ENCODE peak calls at places on chromosomes 3 and 15, in ten cellular contexts. One of them, this sample, is unnamed.

GRCh38 chr3:100941046-100941445 is 52.2 kb downstream of the ABI3BP start:
- DNase-seq in GM23338: no peak
- DNase-seq in Ammon's horn: no peak
- DNase-seq in EH: no peak
- DNase-seq in DND-41: no peak
- DNase-seq in pancreas: no peak
- DNase-seq in NCI-H774: no peak
- DNase-seq in stimulated activated CD8-positive, alpha-beta memory T cell treated with anti-CD3 and anti-CD28 coated beads, Interleukin-7, amount 100 ng/mL, for 1 hour: no peak
- DNase-seq in HFFc6: no peak
- DNase-seq in EL: no peak
- DNase-seq in this sample: no peak

GRCh38 chr3:135878501-135878900 is 87.0 kb upstream of the PPP2R3A start:
- DNase-seq in HFFc6: no peak
- DNase-seq in EH: no peak
- DNase-seq in EL: no peak
- DNase-seq in NCI-H774: no peak
- DNase-seq in Ammon's horn: no peak
- DNase-seq in DND-41: no peak
- DNase-seq in stimulated activated CD8-positive, alpha-beta memory T cell treated with anti-CD3 and anti-CD28 coated beads, Interleukin-7, amount 100 ng/mL, for 1 hour: no peak
- DNase-seq in GM23338: no peak
- DNase-seq in pancreas: no peak
- DNase-seq in this sample: no peak

GRCh38 chr15:59953392-59953883 is 50.7 kb upstream of the FOXB1 start:
- DNase-seq in EL: no peak
- DNase-seq in stimulated activated CD8-positive, alpha-beta memory T cell treated with anti-CD3 and anti-CD28 coated beads, Interleukin-7, amount 100 ng/mL, for 1 hour: no peak
- DNase-seq in NCI-H774: peak
- DNase-seq in Ammon's horn: no peak
- DNase-seq in DND-41: no peak
- DNase-seq in HFFc6: no peak
- DNase-seq in EH: no peak
- DNase-seq in GM23338: peak
- DNase-seq in pancreas: peak
- DNase-seq in this sample: no peak

GRCh38 chr3:177420643-177421042 is 223.4 kb upstream of the TBL1XR1 start:
- DNase-seq in HFFc6: peak
- DNase-seq in pancreas: no peak
- DNase-seq in GM23338: no peak
- DNase-seq in EL: peak
- DNase-seq in DND-41: no peak
- DNase-seq in stimulated activated CD8-positive, alpha-beta memory T cell treated with anti-CD3 and anti-CD28 coated beads, Interleukin-7, amount 100 ng/mL, for 1 hour: no peak
- DNase-seq in Ammon's horn: no peak
- DNase-seq in EH: peak
- DNase-seq in NCI-H774: no peak
- DNase-seq in this sample: no peak

GRCh38 chr3:56928379-56929068 is 126.8 kb upstream of the ARHGEF3 start:
- DNase-seq in HFFc6: peak
- DNase-seq in Ammon's horn: no peak
- DNase-seq in DND-41: peak
- DNase-seq in pancreas: no peak
- DNase-seq in NCI-H774: no peak
- DNase-seq in stimulated activated CD8-positive, alpha-beta memory T cell treated with anti-CD3 and anti-CD28 coated beads, Interleukin-7, amount 100 ng/mL, for 1 hour: no peak
- DNase-seq in GM23338: peak
- DNase-seq in EH: peak
- DNase-seq in EL: peak
- DNase-seq in this sample: no peak

GRCh38 chr15:98983333-98983732 is 24.3 kb downstream of the PGPEP1L start:
- DNase-seq in GM23338: no peak
- DNase-seq in HFFc6: peak
- DNase-seq in stimulated activated CD8-positive, alpha-beta memory T cell treated with anti-CD3 and anti-CD28 coated beads, Interleukin-7, amount 100 ng/mL, for 1 hour: no peak
- DNase-seq in NCI-H774: peak
- DNase-seq in Ammon's horn: peak
- DNase-seq in DND-41: no peak
- DNase-seq in EH: peak
- DNase-seq in EL: peak
- DNase-seq in pancreas: peak
- DNase-seq in this sample: no peak

GRCh38 chr15:25694238-25694584 is 168.9 kb downstream of the ATP10A start:
- DNase-seq in EL: no peak
- DNase-seq in DND-41: no peak
- DNase-seq in HFFc6: no peak
- DNase-seq in EH: no peak
- DNase-seq in NCI-H774: no peak
- DNase-seq in Ammon's horn: no peak
- DNase-seq in pancreas: no peak
- DNase-seq in stimulated activated CD8-positive, alpha-beta memory T cell treated with anti-CD3 and anti-CD28 coated beads, Interleukin-7, amount 100 ng/mL, for 1 hour: no peak
- DNase-seq in GM23338: no peak
- DNase-seq in this sample: no peak

GRCh38 chr15:33310481-33311311 is at the start of gene RYR3:
- DNase-seq in pancreas: no peak
- DNase-seq in EL: no peak
- DNase-seq in GM23338: peak
- DNase-seq in NCI-H774: peak
- DNase-seq in EH: peak
- DNase-seq in HFFc6: no peak
- DNase-seq in stimulated activated CD8-positive, alpha-beta memory T cell treated with anti-CD3 and anti-CD28 coated beads, Interleukin-7, amount 100 ng/mL, for 1 hour: no peak
- DNase-seq in Ammon's horn: peak
- DNase-seq in DND-41: no peak
- DNase-seq in this sample: no peak

GRCh38 chr15:95017950-95018349 is 786.6 kb downstream of the MCTP2 start:
- DNase-seq in EH: no peak
- DNase-seq in pancreas: peak
- DNase-seq in DND-41: no peak
- DNase-seq in Ammon's horn: peak
- DNase-seq in stimulated activated CD8-positive, alpha-beta memory T cell treated with anti-CD3 and anti-CD28 coated beads, Interleukin-7, amount 100 ng/mL, for 1 hour: no peak
- DNase-seq in GM23338: peak
- DNase-seq in HFFc6: no peak
- DNase-seq in EL: no peak
- DNase-seq in NCI-H774: no peak
- DNase-seq in this sample: no peak

GRCh38 chr3:111863942-111864341 is 4.9 kb downstream of the PHLDB2 start:
- DNase-seq in EH: peak
- DNase-seq in HFFc6: no peak
- DNase-seq in NCI-H774: no peak
- DNase-seq in pancreas: no peak
- DNase-seq in GM23338: no peak
- DNase-seq in DND-41: no peak
- DNase-seq in Ammon's horn: no peak
- DNase-seq in EL: peak
- DNase-seq in stimulated activated CD8-positive, alpha-beta memory T cell treated with anti-CD3 and anti-CD28 coated beads, Interleukin-7, amount 100 ng/mL, for 1 hour: no peak
- DNase-seq in this sample: no peak

GRCh38 chr3:5057857-5058324 is 64.2 kb upstream of the ARL8B start:
- DNase-seq in HFFc6: peak
- DNase-seq in EH: peak
- DNase-seq in pancreas: peak
- DNase-seq in GM23338: peak
- DNase-seq in EL: peak
- DNase-seq in NCI-H774: no peak
- DNase-seq in stimulated activated CD8-positive, alpha-beta memory T cell treated with anti-CD3 and anti-CD28 coated beads, Interleukin-7, amount 100 ng/mL, for 1 hour: peak
- DNase-seq in DND-41: peak
- DNase-seq in Ammon's horn: peak
- DNase-seq in this sample: peak

GRCh38 chr3:48467110-48467454 is 20.5 kb downstream of the ATRIP start:
- DNase-seq in EH: no peak
- DNase-seq in stimulated activated CD8-positive, alpha-beta memory T cell treated with anti-CD3 and anti-CD28 coated beads, Interleukin-7, amount 100 ng/mL, for 1 hour: no peak
- DNase-seq in NCI-H774: no peak
- DNase-seq in pancreas: no peak
- DNase-seq in DND-41: no peak
- DNase-seq in EL: no peak
- DNase-seq in HFFc6: no peak
- DNase-seq in Ammon's horn: no peak
- DNase-seq in GM23338: no peak
- DNase-seq in this sample: no peak

GRCh38 chr3:160450846-160451245 is 1.3 kb upstream of the TRIM59 start:
- DNase-seq in DND-41: no peak
- DNase-seq in HFFc6: peak
- DNase-seq in EH: peak
- DNase-seq in Ammon's horn: no peak
- DNase-seq in NCI-H774: no peak
- DNase-seq in GM23338: peak
- DNase-seq in EL: peak
- DNase-seq in pancreas: no peak
- DNase-seq in stimulated activated CD8-positive, alpha-beta memory T cell treated with anti-CD3 and anti-CD28 coated beads, Interleukin-7, amount 100 ng/mL, for 1 hour: no peak
- DNase-seq in this sample: no peak

GRCh38 chr3:46992231-46992630 is 12.8 kb downstream of the NBEAL2 start:
- DNase-seq in NCI-H774: no peak
- DNase-seq in EL: no peak
- DNase-seq in Ammon's horn: no peak
- DNase-seq in HFFc6: no peak
- DNase-seq in pancreas: no peak
- DNase-seq in GM23338: no peak
- DNase-seq in DND-41: no peak
- DNase-seq in stimulated activated CD8-positive, alpha-beta memory T cell treated with anti-CD3 and anti-CD28 coated beads, Interleukin-7, amount 100 ng/mL, for 1 hour: no peak
- DNase-seq in EH: no peak
- DNase-seq in this sample: no peak

GRCh38 chr3:195522254-195523023 is 20.7 kb downstream of the PPP1R2 start:
- DNase-seq in DND-41: no peak
- DNase-seq in EL: peak
- DNase-seq in stimulated activated CD8-positive, alpha-beta memory T cell treated with anti-CD3 and anti-CD28 coated beads, Interleukin-7, amount 100 ng/mL, for 1 hour: no peak
- DNase-seq in Ammon's horn: no peak
- DNase-seq in NCI-H774: peak
- DNase-seq in pancreas: no peak
- DNase-seq in HFFc6: peak
- DNase-seq in GM23338: peak
- DNase-seq in EH: peak
- DNase-seq in this sample: no peak

GRCh38 chr3:17508180-17508752 is 234.2 kb downstream of the TBC1D5 start:
- DNase-seq in EH: no peak
- DNase-seq in stimulated activated CD8-positive, alpha-beta memory T cell treated with anti-CD3 and anti-CD28 coated beads, Interleukin-7, amount 100 ng/mL, for 1 hour: no peak
- DNase-seq in GM23338: no peak
- DNase-seq in DND-41: no peak
- DNase-seq in EL: no peak
- DNase-seq in HFFc6: no peak
- DNase-seq in Ammon's horn: no peak
- DNase-seq in pancreas: peak
- DNase-seq in NCI-H774: no peak
- DNase-seq in this sample: no peak

GRCh38 chr3:49812916-49813496 is 747 bp downstream of the UBA7 start:
- DNase-seq in DND-41: no peak
- DNase-seq in pancreas: no peak
- DNase-seq in GM23338: no peak
- DNase-seq in Ammon's horn: no peak
- DNase-seq in stimulated activated CD8-positive, alpha-beta memory T cell treated with anti-CD3 and anti-CD28 coated beads, Interleukin-7, amount 100 ng/mL, for 1 hour: no peak
- DNase-seq in EL: no peak
- DNase-seq in EH: peak
- DNase-seq in NCI-H774: no peak
- DNase-seq in HFFc6: no peak
- DNase-seq in this sample: no peak

GRCh38 chr3:16290827-16291196 is 25.8 kb downstream of the OXNAD1 start:
- DNase-seq in Ammon's horn: no peak
- DNase-seq in HFFc6: no peak
- DNase-seq in DND-41: no peak
- DNase-seq in stimulated activated CD8-positive, alpha-beta memory T cell treated with anti-CD3 and anti-CD28 coated beads, Interleukin-7, amount 100 ng/mL, for 1 hour: no peak
- DNase-seq in EL: peak
- DNase-seq in EH: peak
- DNase-seq in GM23338: no peak
- DNase-seq in NCI-H774: no peak
- DNase-seq in pancreas: no peak
- DNase-seq in this sample: no peak

GRCh38 chr3:127700406-127700805 is 27.7 kb downstream of the ABTB1 start:
- DNase-seq in GM23338: no peak
- DNase-seq in EL: no peak
- DNase-seq in HFFc6: no peak
- DNase-seq in NCI-H774: no peak
- DNase-seq in EH: no peak
- DNase-seq in DND-41: no peak
- DNase-seq in stimulated activated CD8-positive, alpha-beta memory T cell treated with anti-CD3 and anti-CD28 coated beads, Interleukin-7, amount 100 ng/mL, for 1 hour: no peak
- DNase-seq in Ammon's horn: no peak
- DNase-seq in pancreas: no peak
- DNase-seq in this sample: no peak